ENCODE peak calls at places on chromosomes 13 and 19, in seven cellular contexts. J is cardiac muscle cell, H is heart right ventricle, X is aorta, E is uterus, Y is tibial nerve, P is lung. D is an unnamed sample.

GRCh38 chr13:90950134-90950533 is 397.4 kb upstream of the MIR17HG start:
- DNase-seq in J (no peak), H (no peak), X (no peak), E (no peak), Y (no peak), P (no peak), D (no peak)

GRCh38 chr19:30784850-30785459 is 412.8 kb downstream of the ZNF536 start:
- DNase-seq in J (peak), H (peak), X (no peak), E (peak), Y (peak), P (peak), D (no peak)

GRCh38 chr19:56637976-56638555 is 4.9 kb upstream of the SMIM17 start:
- DNase-seq in J (peak), H (peak), X (peak), E (peak), Y (no peak), P (peak), D (no peak)

GRCh38 chr13:21668665-21669599 is 1.9 kb upstream of the FGF9 start:
- DNase-seq in J (peak), H (no peak), X (no peak), E (no peak), Y (no peak), P (no peak), D (no peak)

GRCh38 chr19:30076101-30076551 is 134.1 kb downstream of the URI1 start:
- DNase-seq in J (no peak), H (no peak), X (peak), E (no peak), Y (no peak), P (no peak), D (no peak)

GRCh38 chr19:19387108-19387507 is 18.4 kb upstream of the GATAD2A start:
- DNase-seq in J (no peak), H (no peak), X (no peak), E (no peak), Y (no peak), P (no peak), D (no peak)

GRCh38 chr19:5693195-5694166 is 3.4 kb downstream of the RPL36 start:
- DNase-seq in J (no peak), H (peak), X (no peak), E (no peak), Y (no peak), P (no peak), D (peak)

GRCh38 chr19:48302600-48302959 is 22.8 kb upstream of the EMP3 start:
- DNase-seq in J (no peak), H (no peak), X (no peak), E (no peak), Y (no peak), P (no peak), D (no peak)

GRCh38 chr13:73772449-73773186 is 361.6 kb downstream of the KLF12 start:
- DNase-seq in J (no peak), H (no peak), X (no peak), E (no peak), Y (no peak), P (no peak), D (no peak)

GRCh38 chr13:100541882-100542545 is 46.6 kb downstream of the GGACT start:
- DNase-seq in J (no peak), H (no peak), X (no peak), E (no peak), Y (no peak), P (no peak), D (peak)

GRCh38 chr19:33569822-33570221 is 48.2 kb upstream of the PEPD start:
- DNase-seq in J (no peak), H (no peak), X (no peak), E (no peak), Y (no peak), P (no peak), D (no peak)

GRCh38 chr13:77544365-77544764 is 8.9 kb downstream of the SCEL start:
- DNase-seq in J (peak), H (peak), X (no peak), E (peak), Y (peak), P (peak), D (no peak)

GRCh38 chr13:93769126-93769525 is 542.5 kb downstream of the GPC6 start:
- DNase-seq in J (peak), H (no peak), X (no peak), E (no peak), Y (no peak), P (no peak), D (no peak)

GRCh38 chr13:95650691-95651090 is 6.2 kb upstream of the DZIP1 start:
- DNase-seq in J (no peak), H (no peak), X (no peak), E (no peak), Y (no peak), P (no peak), D (no peak)

GRCh38 chr13:24670174-24670573 is 10.0 kb upstream of the ATP12A start:
- DNase-seq in J (no peak), H (no peak), X (no peak), E (no peak), Y (no peak), P (no peak), D (no peak)

GRCh38 chr13:24671367-24672117 is 8.7 kb upstream of the ATP12A start:
- DNase-seq in J (peak), H (no peak), X (no peak), E (peak), Y (no peak), P (peak), D (no peak)

GRCh38 chr13:24668955-24669354 is 11.3 kb upstream of the ATP12A start:
- DNase-seq in J (no peak), H (no peak), X (no peak), E (no peak), Y (no peak), P (peak), D (no peak)

GRCh38 chr13:24672141-24673132 is 7.8 kb upstream of the ATP12A start:
- DNase-seq in J (no peak), H (no peak), X (no peak), E (no peak), Y (no peak), P (no peak), D (no peak)

GRCh38 chr13:24670927-24671326 is 9.3 kb upstream of the ATP12A start:
- DNase-seq in J (peak), H (no peak), X (no peak), E (no peak), Y (no peak), P (no peak), D (no peak)
- H3K4me3 ChIP-seq in J (no peak), H (no peak), X (no peak), E (no peak), Y (peak), P (no peak), D (no peak)

GRCh38 chr19:15201374-15202023 is 704 bp upstream of the NOTCH3 start:
- DNase-seq in J (no peak), H (no peak), X (no peak), E (no peak), Y (no peak), P (no peak), D (no peak)
- H3K27ac ChIP-seq in J (no peak), H (peak), X (no peak), E (peak), Y (no peak), P (no peak), D (peak)

GRCh38 chr13:46295531-46296464 is 84.1 kb downstream of the LRRC63 start:
- DNase-seq in J (peak), H (no peak), X (no peak), E (no peak), Y (no peak), P (peak), D (no peak)
- H3K4me3 ChIP-seq in J (no peak), H (no peak), X (no peak), E (no peak), Y (no peak), P (no peak), D (no peak)

GRCh38 chr19:42185281-42185680 is 32.2 kb downstream of the DEDD2 start:
- DNase-seq in J (peak), H (no peak), X (no peak), E (no peak), Y (no peak), P (no peak), D (no peak)
- H3K27ac ChIP-seq in J (no peak), H (no peak), X (no peak), E (no peak), Y (no peak), P (no peak), D (no peak)

DNA sequence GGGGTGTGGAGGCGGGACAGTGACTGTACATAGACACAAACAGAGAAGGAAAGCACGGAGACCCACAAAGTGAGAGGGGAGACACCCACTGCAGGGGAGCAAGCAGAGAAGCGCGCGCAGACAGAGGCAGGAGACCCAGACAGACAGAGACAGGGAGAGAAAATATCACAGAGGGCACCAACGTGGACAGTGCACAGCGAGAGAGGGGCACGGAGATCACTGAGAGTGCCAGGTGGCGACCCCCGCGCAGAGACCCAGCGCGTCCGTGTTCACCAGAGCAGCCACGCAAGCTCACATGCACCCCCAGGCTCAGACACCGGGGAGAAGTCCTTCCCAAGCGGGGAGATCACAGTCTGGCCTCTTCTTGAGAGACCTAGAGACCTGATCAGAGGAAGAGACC is 1.4 kb upstream of the CACNG7 start:
- DNase-seq in J (no peak), H (no peak), X (no peak), E (no peak), Y (no peak), P (no peak), D (no peak)
- H3K4me3 ChIP-seq in J (no peak), H (no peak), X (no peak), E (no peak), Y (no peak), P (no peak), D (peak)

DNA sequence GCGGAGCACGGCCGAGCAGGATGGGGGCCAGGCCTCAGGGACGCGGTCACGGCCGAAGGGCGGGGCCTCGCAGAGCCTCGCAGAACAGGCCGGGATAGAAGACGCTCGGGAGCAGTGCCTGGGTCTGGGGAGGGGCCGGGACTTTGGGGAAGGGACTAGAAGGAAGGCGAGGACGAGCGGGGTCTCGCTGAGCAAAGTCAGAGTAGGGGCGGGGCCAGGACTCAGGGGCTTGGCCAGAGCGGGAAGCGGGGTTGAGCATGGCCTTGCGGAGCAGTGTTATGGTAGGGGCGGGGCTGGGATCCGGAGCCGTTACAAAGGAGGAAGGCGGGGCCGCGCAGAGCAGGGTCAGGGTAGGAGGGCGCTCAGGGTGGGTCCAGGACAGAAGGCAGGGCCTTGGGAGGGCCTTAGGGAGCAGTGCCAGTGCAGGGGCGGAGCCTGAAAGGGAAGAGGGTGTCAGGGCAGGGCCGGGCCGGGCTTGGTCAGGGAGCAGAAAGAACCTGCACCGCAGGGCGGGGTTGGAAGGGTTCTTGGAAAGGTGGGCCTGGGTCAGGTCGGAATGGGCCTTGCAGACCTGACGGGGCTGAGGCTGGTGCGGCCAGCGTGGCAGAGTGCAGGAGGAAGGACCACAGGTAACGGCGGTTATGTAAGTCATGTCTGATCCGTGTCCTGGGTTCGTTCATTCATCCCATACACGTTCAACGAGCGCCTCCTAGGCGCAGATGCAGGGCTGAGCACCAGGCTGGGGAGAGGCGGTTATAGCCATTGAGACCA is 535 bp upstream of the ATP8B3 start:
- DNase-seq in J (peak), H (peak), X (peak), E (peak), Y (peak), P (peak), D (peak)
- H3K27ac ChIP-seq in J (no peak), H (peak), X (no peak), E (peak), Y (peak), P (no peak), D (peak)

DNA sequence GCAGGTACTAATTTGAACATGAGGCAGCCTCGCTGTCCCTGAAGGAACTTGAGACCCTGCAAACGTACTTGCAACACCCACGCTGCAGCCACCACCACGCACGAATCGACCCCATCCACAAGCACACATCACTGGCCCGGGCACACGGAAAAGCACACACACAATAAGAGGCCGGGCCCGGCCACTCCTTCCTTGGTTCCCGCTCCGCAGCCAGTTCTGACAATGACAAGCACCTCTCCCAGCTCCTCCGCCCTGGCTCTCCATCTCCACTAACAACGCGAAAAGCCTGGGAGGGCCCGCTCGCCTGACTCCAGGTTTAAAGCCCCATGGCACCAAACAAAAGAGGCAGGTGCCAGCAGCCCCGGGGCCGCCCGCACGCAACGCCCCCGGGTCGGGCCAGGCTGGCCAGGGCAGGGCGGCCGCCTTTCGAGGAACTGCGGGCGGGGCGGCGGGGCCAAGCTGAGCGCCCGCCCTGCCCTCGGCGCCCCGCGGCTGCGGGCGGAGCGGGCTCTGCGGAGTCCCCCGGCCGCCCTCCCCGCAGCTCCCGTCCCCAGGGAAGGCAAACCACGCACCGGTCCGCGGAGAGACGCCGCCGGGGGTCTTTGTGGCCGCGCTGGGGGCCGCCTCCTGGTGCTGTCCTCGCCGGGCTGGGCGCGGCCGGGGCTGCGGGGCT is 504 bp downstream of the DCLK1 start:
- DNase-seq in J (peak), H (peak), X (peak), E (peak), Y (no peak), P (peak), D (no peak)
- H3K4me3 ChIP-seq in J (peak), H (peak), X (peak), E (peak), Y (peak), P (peak), D (peak)

DNA sequence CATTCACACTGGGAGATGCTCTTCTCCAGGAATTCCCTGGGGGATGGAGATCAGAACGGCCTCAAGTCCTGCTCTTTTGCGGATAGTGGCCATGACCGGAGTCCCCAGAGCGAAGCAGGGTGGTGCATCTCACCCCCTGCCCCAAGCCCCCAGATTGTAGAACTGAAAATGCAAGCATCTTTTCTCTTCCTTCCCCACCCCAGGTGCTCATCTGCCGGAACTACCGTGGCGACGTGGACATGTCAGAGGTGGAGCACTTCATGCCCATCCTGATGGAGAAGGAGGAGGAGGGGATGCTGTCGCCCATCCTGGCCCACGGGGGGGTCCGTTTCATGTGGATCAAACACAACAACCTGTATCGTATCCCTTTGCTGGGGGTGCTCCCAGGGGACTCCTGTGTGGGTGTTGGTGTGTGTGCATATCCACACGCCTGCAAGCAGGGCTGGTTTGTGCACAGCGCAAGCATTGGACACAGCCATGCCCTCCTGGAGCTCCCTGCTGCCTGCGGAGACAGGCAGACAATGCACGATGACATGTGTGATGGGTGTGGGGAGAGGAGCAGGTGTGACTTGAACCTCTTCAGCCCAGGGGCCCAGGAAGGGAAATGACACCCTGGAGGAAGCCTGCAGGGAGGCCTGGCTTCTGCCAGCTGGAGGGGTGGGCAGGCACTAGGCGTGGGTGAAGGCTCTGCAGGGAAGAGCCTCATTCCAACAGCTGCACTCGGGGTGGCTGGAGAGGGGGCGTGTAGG is 5.7 kb downstream of the AP1M1 start:
- DNase-seq in J (no peak), H (no peak), X (peak), E (no peak), Y (no peak), P (no peak), D (no peak)
- H3K27ac ChIP-seq in J (no peak), H (no peak), X (no peak), E (no peak), Y (no peak), P (no peak), D (no peak)

GRCh38 chr19:40398417-40399056 is 8.6 kb upstream of the HIPK4 start:
- DNase-seq in J (no peak), H (no peak), X (no peak), E (no peak), Y (no peak), P (peak), D (no peak)
- H3K4me3 ChIP-seq in J (no peak), H (no peak), X (no peak), E (no peak), Y (peak), P (no peak), D (no peak)

D was measured in coronary artery.